ENCODE peak calls at places on chromosome 21, in seven cellular contexts. T is RWPE2, G is colonic mucosa, I is heart left ventricle, U is spleen, K is cardiac muscle cell, B is stomach. Q is an unnamed sample.
A peak's percentile ranks its signal among the peaks of the same experiment; 100 is the strongest.

GRCh38 chr21:41895643-41896493 is 16.7 kb upstream of the PRDM15 start:
- DNase-seq in I (no peak), T (no peak), G (no peak), B (no peak), K (no peak), U (peak; percentile 85), Q (no peak)

GRCh38 chr21:16424331-16424749 is 694.6 kb downstream of the USP25 start:
- DNase-seq in T (no peak), G (no peak), I (no peak), U (no peak), K (no peak), B (no peak), Q (no peak)

GRCh38 chr21:42145569-42146250 is 73.2 kb upstream of the ABCG1 start:
- DNase-seq in I (peak; percentile 33), K (peak; percentile 76), T (no peak), B (peak; percentile 59), U (peak; percentile 82), G (peak; percentile 65), Q (peak; percentile 58)

GRCh38 chr21:44000360-44000759 is 11.7 kb upstream of the TRAPPC10 start:
- DNase-seq in U (no peak), I (no peak), G (no peak), B (no peak), T (no peak), K (no peak), Q (no peak)

GRCh38 chr21:25360593-25360992 is 246.7 kb downstream of the MRPL39 start:
- DNase-seq in U (no peak), I (no peak), B (no peak), T (no peak), K (no peak), G (no peak), Q (no peak)

GRCh38 chr21:36385233-36385908 is at the start of gene CHAF1B:
- DNase-seq in I (peak; percentile 68), B (peak; percentile 85), U (peak; percentile 91), K (peak; percentile 91), T (peak; percentile 76), G (peak; percentile 81), Q (peak; percentile 72)

GRCh38 chr21:15441060-15441493 is 288.7 kb upstream of the USP25 start:
- DNase-seq in G (no peak), U (no peak), I (no peak), T (no peak), K (no peak), B (no peak), Q (no peak)

GRCh38 chr21:44335266-44336059 is 3.7 kb downstream of the CFAP410 start:
- DNase-seq in U (no peak), B (no peak), I (no peak), T (no peak), K (no peak), G (no peak), Q (peak; percentile 79)

GRCh38 chr21:42672699-42673458 is 19.5 kb downstream of the PDE9A start:
- DNase-seq in T (no peak), I (no peak), B (no peak), U (no peak), K (peak; percentile 47), G (no peak), Q (peak; percentile 23)

GRCh38 chr21:42829954-42830353 is 49.4 kb downstream of the WDR4 start:
- DNase-seq in T (no peak), K (no peak), U (peak; percentile 31), B (no peak), G (peak; percentile 3), I (no peak), Q (no peak)

GRCh38 chr21:37565530-37566223 is 199.1 kb downstream of the DYRK1A start:
- DNase-seq in G (no peak), B (no peak), U (no peak), I (no peak), T (no peak), K (no peak), Q (no peak)

GRCh38 chr21:36583591-36583990 is 103.7 kb upstream of the CLDN14 start:
- DNase-seq in K (no peak), U (no peak), G (no peak), B (no peak), T (no peak), I (no peak), Q (no peak)

GRCh38 chr21:41725421-41726021 is 41.3 kb downstream of the RIPK4 start:
- DNase-seq in I (no peak), K (no peak), T (no peak), B (no peak), U (no peak), G (no peak), Q (peak; percentile 76)

GRCh38 chr21:44368711-44369446 is 15.5 kb downstream of the TRPM2 start:
- DNase-seq in G (no peak), B (no peak), I (no peak), K (no peak), U (peak; percentile 73), T (peak; percentile 53), Q (peak; percentile 70)

GRCh38 chr21:42144679-42145568 is 73.8 kb downstream of the UMODL1 start:
- DNase-seq in U (peak; percentile 10), K (no peak), T (peak; percentile 19), I (no peak), G (no peak), B (no peak), Q (no peak)

GRCh38 chr21:42218836-42219605 is at the start of gene ABCG1:
- DNase-seq in T (peak; percentile 34), U (peak; percentile 91), G (peak; percentile 73), K (peak; percentile 76), I (no peak), B (peak; percentile 70), Q (peak; percentile 58)

GRCh38 chr21:36700961-36701911 is 2.3 kb downstream of the SIM2 start:
- DNase-seq in B (no peak), G (no peak), U (no peak), K (peak; percentile 41), T (no peak), I (peak; percentile 24), Q (peak; percentile 69)

GRCh38 chr21:34075099-34075425 is 1.7 kb downstream of the MRPS6 start:
- DNase-seq in I (no peak), K (no peak), U (no peak), T (no peak), G (no peak), B (no peak), Q (no peak)

GRCh38 chr21:34078915-34079314 is 5.5 kb downstream of the MRPS6 start:
- DNase-seq in G (peak; percentile 67), T (no peak), B (no peak), K (no peak), U (no peak), I (peak; percentile 38), Q (no peak)

GRCh38 chr21:34077888-34078287 is 4.5 kb downstream of the MRPS6 start:
- DNase-seq in B (no peak), I (no peak), T (no peak), U (no peak), G (no peak), K (no peak), Q (no peak)

GRCh38 chr21:34075760-34076159 is 2.4 kb downstream of the MRPS6 start:
- DNase-seq in K (no peak), G (no peak), T (no peak), I (no peak), U (no peak), B (no peak), Q (no peak)

DNA sequence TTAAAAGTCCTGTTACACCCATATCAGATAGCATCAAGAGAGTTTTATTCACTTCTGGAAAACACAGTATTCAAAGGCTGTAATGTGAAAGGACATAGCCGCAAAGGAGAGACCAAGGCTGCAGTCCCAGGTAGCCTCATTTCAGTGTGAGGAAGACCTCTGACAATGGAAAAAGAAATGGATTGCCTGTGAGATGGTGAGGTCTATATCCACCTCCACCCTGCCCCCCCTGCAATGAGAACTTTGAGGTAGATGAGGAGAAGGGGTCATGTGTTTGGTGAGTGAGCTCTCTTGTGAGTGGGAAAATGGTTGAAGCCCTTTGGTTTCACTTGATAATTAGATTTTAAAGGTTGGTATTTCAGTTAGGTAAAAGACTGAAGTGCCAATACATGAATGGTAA is 3.5 kb downstream of the MRPS6 start:
- DNase-seq in B (no peak), T (no peak), G (no peak), U (no peak), K (no peak), I (no peak), Q (no peak)
- H3K4me1 ChIP-seq in B (peaks cover 37% of the 10 kb centered on the region), T (peaks cover 13% of the 10 kb centered on the region), G (peaks cover 11% of the 10 kb centered on the region), U (peaks cover 30% of the 10 kb centered on the region), K (peaks cover 55% of the 10 kb centered on the region), I (peaks cover 15% of the 10 kb centered on the region), Q (peaks cover 7% of the 10 kb centered on the region)

GRCh38 chr21:33797565-33797964 is 118.0 kb downstream of the ATP5PO start:
- DNase-seq in B (no peak), I (no peak), U (no peak), T (no peak), G (no peak), K (no peak), Q (no peak)

GRCh38 chr21:33800753-33801423 is 114.7 kb downstream of the ATP5PO start:
- DNase-seq in K (no peak), I (no peak), T (no peak), B (no peak), U (no peak), G (no peak), Q (no peak)

GRCh38 chr21:33801424-33802405 is 113.9 kb downstream of the ATP5PO start:
- DNase-seq in I (no peak), G (no peak), K (peak; percentile 36), B (peak; percentile 46), T (peak; percentile 91), U (no peak), Q (no peak)

GRCh38 chr21:33799378-33800090 is 116.1 kb downstream of the ATP5PO start:
- DNase-seq in G (no peak), I (peak; percentile 30), B (no peak), U (no peak), T (no peak), K (no peak), Q (no peak)

GRCh38 chr21:33802458-33802857 is 113.1 kb downstream of the ATP5PO start:
- DNase-seq in G (no peak), T (no peak), B (no peak), U (no peak), K (no peak), I (no peak), Q (no peak)
- H3K36me3 ChIP-seq in G (no peaks in the 10 kb centered on the region), T (peaks cover 12% of the 10 kb centered on the region), B (peaks cover 21% of the 10 kb centered on the region), U (peaks cover 5% of the 10 kb centered on the region), K (peaks cover 7% of the 10 kb centered on the region), I (peaks cover 7% of the 10 kb centered on the region), Q (no peaks in the 10 kb centered on the region)

GRCh38 chr21:18041012-18041411 is 203.6 kb upstream of the CHODL start:
- DNase-seq in G (no peak), B (no peak), U (no peak), K (peak; percentile 56), I (no peak), T (no peak), Q (no peak)
- TF ChIP-seq CTCF in G (no peak), B (no peak), U (peak; percentile 39), K (peak; percentile 14), I (peak; percentile 61), T (peak; percentile 64), Q (no peak)

GRCh38 chr21:45970674-45971486 is 10.7 kb upstream of the COL6A1 start:
- DNase-seq in B (no peak), G (no peak), T (peak; percentile 60), U (peak; percentile 81), I (peak; percentile 71), K (peak; percentile 82), Q (no peak)

GRCh38 chr21:45972716-45973474 is 8.7 kb upstream of the COL6A1 start:
- DNase-seq in T (peak; percentile 52), K (no peak), U (peak; percentile 77), G (no peak), B (no peak), I (peak; percentile 93), Q (peak; percentile 73)

GRCh38 chr21:45969921-45970673 is 11.5 kb upstream of the COL6A1 start:
- DNase-seq in B (no peak), G (no peak), T (peak; percentile 53), K (no peak), I (no peak), U (no peak), Q (no peak)

GRCh38 chr21:45972353-45972715 is 9.2 kb upstream of the COL6A1 start:
- DNase-seq in U (peak; percentile 75), T (peak; percentile 56), B (no peak), K (no peak), G (no peak), I (peak; percentile 48), Q (peak; percentile 74)

GRCh38 chr21:45971487-45972352 is 9.8 kb upstream of the COL6A1 start:
- DNase-seq in T (no peak), K (no peak), U (peak; percentile 72), I (peak; percentile 85), G (no peak), B (no peak), Q (no peak)
- H3K4me1 ChIP-seq in T (peaks cover 7% of the 10 kb centered on the region), K (peaks cover 31% of the 10 kb centered on the region), U (peaks cover 23% of the 10 kb centered on the region), I (peaks cover 35% of the 10 kb centered on the region), G (peaks cover 21% of the 10 kb centered on the region), B (peaks cover 52% of the 10 kb centered on the region), Q (peaks cover 42% of the 10 kb centered on the region)

Q was measured in left lung.